ENCODE peak calls at places on chromosomes 11 and 22, in seven cellular contexts. M is Karpas-422, S is hippocampal formation, T is activated T-helper 1 cell treated with Interleukin-2 at 50 U/mL for 16 hours, E is kidney, O is mesenchymal stem cell, H is globus pallidus. C is an unnamed sample.
A peak's percentile ranks its signal among the peaks of the same experiment; 100 is the strongest.

GRCh38 chr11:44308923-44309482 is 936 bp downstream of the ALX4 start:
- DNase-seq in M (no peak), S (no peak), T (no peak), E (no peak), O (no peak), H (no peak), C (no peak)

GRCh38 chr22:45284705-45285305 is at the start of gene UPK3A:
- DNase-seq in M (peak; percentile 74), S (no peak), T (peak; percentile 37), E (peak; percentile 88), O (peak; percentile 29), H (no peak), C (no peak)

GRCh38 chr11:46508360-46508759 is 85.5 kb downstream of the AMBRA1 start:
- DNase-seq in M (no peak), S (no peak), T (no peak), E (no peak), O (no peak), H (no peak), C (no peak)

GRCh38 chr11:43557553-43558031 is 122.9 kb upstream of the HSD17B12 start:
- DNase-seq in M (no peak), S (no peak), T (no peak), E (no peak), O (no peak), H (no peak), C (no peak)

GRCh38 chr11:67345949-67346819 is 7.2 kb downstream of the POLD4 start:
- DNase-seq in M (peak; percentile 83), S (no peak), T (no peak), E (no peak), O (peak; percentile 61), H (no peak), C (peak; percentile 58)

GRCh38 chr11:1270476-1270875 is 39.0 kb downstream of the TOLLIP start:
- DNase-seq in M (no peak), S (no peak), T (no peak), E (peak; percentile 63), O (no peak), H (no peak), C (no peak)

GRCh38 chr11:78740175-78741161 is 165.8 kb upstream of the NARS2 start:
- DNase-seq in M (no peak), S (no peak), T (no peak), E (no peak), O (no peak), H (no peak), C (no peak)

GRCh38 chr11:69984457-69985261 is 93.5 kb upstream of the ANO1 start:
- DNase-seq in M (no peak), S (no peak), T (no peak), E (peak; percentile 63), O (peak; percentile 18), H (no peak), C (no peak)

GRCh38 chr22:33519974-33520903 is 400.0 kb downstream of the LARGE1 start:
- DNase-seq in M (peak; percentile 47), S (no peak), T (no peak), E (no peak), O (no peak), H (no peak), C (no peak)

GRCh38 chr22:38177926-38178604 is 3.6 kb downstream of the PLA2G6 start:
- DNase-seq in M (no peak), S (peak; percentile 13), T (no peak), E (peak; percentile 70), O (peak; percentile 96), H (peak; percentile 77), C (peak; percentile 93)

GRCh38 chr11:66546966-66547661 is 411 bp downstream of the ACTN3 start:
- DNase-seq in M (peak; percentile 51), S (no peak), T (no peak), E (no peak), O (no peak), H (no peak), C (no peak)

GRCh38 chr22:19912236-19912999 is 29.2 kb upstream of the COMT start:
- DNase-seq in M (no peak), S (no peak), T (no peak), E (no peak), O (no peak), H (no peak), C (no peak)

GRCh38 chr11:103601230-103601846 is 435.1 kb upstream of the DDI1 start:
- DNase-seq in M (peak; percentile 91), S (no peak), T (no peak), E (no peak), O (peak; percentile 72), H (peak; percentile 24), C (peak; percentile 73)

GRCh38 chr11:76623171-76623883 is 47.2 kb downstream of the LRRC32 start:
- DNase-seq in M (no peak), S (no peak), T (no peak), E (no peak), O (peak; percentile 55), H (no peak), C (no peak)

GRCh38 chr11:128471138-128471661 is 116.2 kb downstream of the ETS1 start:
- DNase-seq in M (peak; percentile 80), S (no peak), T (no peak), E (peak; percentile 76), O (no peak), H (no peak), C (no peak)

GRCh38 chr11:995752-996420 is 40.6 kb downstream of the MUC6 start:
- DNase-seq in M (peak; percentile 53), S (no peak), T (no peak), E (no peak), O (peak; percentile 9), H (no peak), C (no peak)

GRCh38 chr11:109077340-109077927 is 344.6 kb upstream of the C11orf87 start:
- DNase-seq in M (no peak), S (no peak), T (no peak), E (no peak), O (no peak), H (no peak), C (no peak)

GRCh38 chr11:31649129-31649528 is 139.6 kb downstream of the ELP4 start:
- DNase-seq in M (no peak), S (no peak), T (no peak), E (no peak), O (no peak), H (no peak), C (no peak)

GRCh38 chr11:120401506-120401905 is 65.3 kb downstream of the ARHGEF12 start:
- DNase-seq in M (no peak), S (no peak), T (no peak), E (no peak), O (peak; percentile 36), H (no peak), C (no peak)

GRCh38 chr11:19766206-19766605 is 53.6 kb downstream of the NAV2 start:
- DNase-seq in M (no peak), S (no peak), T (no peak), E (no peak), O (peak; percentile 32), H (no peak), C (peak; percentile 34)

GRCh38 chr22:39138357-39138997 is 14.0 kb downstream of the CBX7 start:
- DNase-seq in M (no peak), S (no peak), T (no peak), E (no peak), O (no peak), H (no peak), C (no peak)

GRCh38 chr22:37639070-37639760 is at the start of gene SH3BP1:
- DNase-seq in M (peak; percentile 85), S (no peak), T (peak; percentile 41), E (peak; percentile 89), O (peak; percentile 37), H (no peak), C (no peak)

GRCh38 chr11:61725632-61726280 is 26.7 kb upstream of the MYRF start:
- DNase-seq in M (no peak), S (no peak), T (no peak), E (no peak), O (peak; percentile 68), H (no peak), C (no peak)

GRCh38 chr11:113487622-113488021 is 12.4 kb upstream of the DRD2 start:
- DNase-seq in M (no peak), S (no peak), T (no peak), E (no peak), O (no peak), H (no peak), C (no peak)

GRCh38 chr22:42316988-42317387 is 46.5 kb upstream of the TCF20 start:
- DNase-seq in M (peak; percentile 78), S (no peak), T (peak; percentile 48), E (no peak), O (no peak), H (no peak), C (no peak)

GRCh38 chr11:57474017-57474750 is 13.9 kb downstream of the RTN4RL2 start:
- DNase-seq in M (no peak), S (no peak), T (no peak), E (no peak), O (no peak), H (no peak), C (no peak)

GRCh38 chr11:22192289-22192641 is 620 bp upstream of the ANO5 start:
- DNase-seq in M (no peak), S (no peak), T (no peak), E (no peak), O (no peak), H (no peak), C (no peak)

GRCh38 chr11:69317401-69318092 is 23.6 kb downstream of the MYEOV start:
- DNase-seq in M (no peak), S (no peak), T (no peak), E (no peak), O (peak; percentile 33), H (no peak), C (no peak)

GRCh38 chr22:22593964-22594656 is 35.0 kb upstream of the PRAME start:
- DNase-seq in M (peak; percentile 87), S (no peak), T (peak; percentile 7), E (no peak), O (peak; percentile 19), H (peak; percentile 5), C (peak; percentile 40)

GRCh38 chr11:1344056-1344635 is 34.7 kb upstream of the TOLLIP start:
- DNase-seq in M (no peak), S (no peak), T (no peak), E (no peak), O (no peak), H (no peak), C (no peak)

GRCh38 chr11:119709171-119709570 is 19.8 kb downstream of the NECTIN1 start:
- DNase-seq in M (no peak), S (no peak), T (no peak), E (no peak), O (no peak), H (no peak), C (no peak)